ENCODE peak calls at places on chromosomes 11 and 22, in seven cellular contexts. One of them, this sample, is unnamed.

GRCh38 chr11:83456075-83456474 is 169.9 kb upstream of the CCDC90B start:
- DNase-seq in stomach: no peak
- DNase-seq in H1: peak; percentile 68
- DNase-seq in suprapubic skin: no peak
- DNase-seq in sigmoid colon: no peak
- DNase-seq in endothelial cell of umbilical vein: no peak
- DNase-seq in GM23338: peak; percentile 59
- DNase-seq in this sample: no peak

GRCh38 chr11:27427183-27427980 is 45.2 kb downstream of the LGR4 start:
- DNase-seq in sigmoid colon: no peak
- DNase-seq in suprapubic skin: no peak
- DNase-seq in stomach: peak; percentile 43
- DNase-seq in GM23338: peak; percentile 42
- DNase-seq in H1: no peak
- DNase-seq in endothelial cell of umbilical vein: peak; percentile 7
- DNase-seq in this sample: no peak

GRCh38 chr11:123174196-123175183 is 20.6 kb downstream of the CLMP start:
- DNase-seq in endothelial cell of umbilical vein: no peak
- DNase-seq in suprapubic skin: peak; percentile 84
- DNase-seq in sigmoid colon: peak; percentile 93
- DNase-seq in stomach: peak; percentile 39
- DNase-seq in GM23338: peak; percentile 41
- DNase-seq in H1: no peak
- DNase-seq in this sample: no peak

GRCh38 chr22:48279465-48279765 is 1517.0 kb downstream of the TBC1D22A start:
- DNase-seq in H1: no peak
- DNase-seq in suprapubic skin: no peak
- DNase-seq in GM23338: no peak
- DNase-seq in sigmoid colon: no peak
- DNase-seq in endothelial cell of umbilical vein: no peak
- DNase-seq in stomach: no peak
- DNase-seq in this sample: peak; percentile 23

GRCh38 chr22:50694099-50694498 is 21.5 kb downstream of the SHANK3 start:
- DNase-seq in stomach: no peak
- DNase-seq in GM23338: no peak
- DNase-seq in H1: no peak
- DNase-seq in suprapubic skin: no peak
- DNase-seq in endothelial cell of umbilical vein: no peak
- DNase-seq in sigmoid colon: no peak
- DNase-seq in this sample: no peak

GRCh38 chr11:132911186-132911585 is 621.1 kb downstream of the OPCML start:
- DNase-seq in stomach: no peak
- DNase-seq in H1: no peak
- DNase-seq in endothelial cell of umbilical vein: no peak
- DNase-seq in GM23338: no peak
- DNase-seq in sigmoid colon: no peak
- DNase-seq in suprapubic skin: no peak
- DNase-seq in this sample: no peak

GRCh38 chr11:89405629-89406028 is 85.5 kb downstream of the NOX4 start:
- DNase-seq in stomach: no peak
- DNase-seq in endothelial cell of umbilical vein: peak; percentile 59
- DNase-seq in sigmoid colon: no peak
- DNase-seq in suprapubic skin: no peak
- DNase-seq in H1: no peak
- DNase-seq in GM23338: peak; percentile 68
- DNase-seq in this sample: no peak

GRCh38 chr11:128502736-128503135 is 84.6 kb downstream of the ETS1 start:
- DNase-seq in endothelial cell of umbilical vein: peak; percentile 80
- DNase-seq in stomach: no peak
- DNase-seq in H1: no peak
- DNase-seq in suprapubic skin: no peak
- DNase-seq in GM23338: no peak
- DNase-seq in sigmoid colon: no peak
- DNase-seq in this sample: no peak

GRCh38 chr11:73141031-73141308 is 1.1 kb downstream of the FCHSD2 start:
- DNase-seq in GM23338: no peak
- DNase-seq in stomach: no peak
- DNase-seq in H1: no peak
- DNase-seq in endothelial cell of umbilical vein: no peak
- DNase-seq in suprapubic skin: peak; percentile 72
- DNase-seq in sigmoid colon: no peak
- DNase-seq in this sample: no peak

GRCh38 chr22:28032896-28033295 is 113.8 kb upstream of the PITPNB start:
- DNase-seq in endothelial cell of umbilical vein: peak; percentile 17
- DNase-seq in stomach: no peak
- DNase-seq in suprapubic skin: no peak
- DNase-seq in sigmoid colon: no peak
- DNase-seq in GM23338: no peak
- DNase-seq in H1: no peak
- DNase-seq in this sample: no peak

GRCh38 chr11:105489431-105489830 is 120.4 kb upstream of the GRIA4 start:
- DNase-seq in GM23338: no peak
- DNase-seq in H1: no peak
- DNase-seq in sigmoid colon: no peak
- DNase-seq in endothelial cell of umbilical vein: no peak
- DNase-seq in stomach: no peak
- DNase-seq in suprapubic skin: no peak
- DNase-seq in this sample: no peak

GRCh38 chr11:107018902-107019493 is 722 bp upstream of the GUCY1A2 start:
- DNase-seq in suprapubic skin: peak; percentile 68
- DNase-seq in H1: peak; percentile 83
- DNase-seq in sigmoid colon: peak; percentile 66
- DNase-seq in stomach: peak; percentile 52
- DNase-seq in GM23338: peak; percentile 91
- DNase-seq in endothelial cell of umbilical vein: peak; percentile 49
- DNase-seq in this sample: peak; percentile 61

GRCh38 chr11:122756417-122756816 is 81.9 kb upstream of the CRTAM start:
- DNase-seq in stomach: peak; percentile 34
- DNase-seq in suprapubic skin: no peak
- DNase-seq in GM23338: no peak
- DNase-seq in H1: no peak
- DNase-seq in sigmoid colon: peak; percentile 69
- DNase-seq in endothelial cell of umbilical vein: no peak
- DNase-seq in this sample: no peak

GRCh38 chr22:46317646-46318045 is 17.9 kb upstream of the TRMU start:
- DNase-seq in H1: no peak
- DNase-seq in suprapubic skin: no peak
- DNase-seq in stomach: no peak
- DNase-seq in GM23338: no peak
- DNase-seq in sigmoid colon: no peak
- DNase-seq in endothelial cell of umbilical vein: no peak
- DNase-seq in this sample: no peak

GRCh38 chr11:107780775-107781174 is 68.9 kb upstream of the SLN start:
- DNase-seq in stomach: no peak
- DNase-seq in GM23338: no peak
- DNase-seq in suprapubic skin: no peak
- DNase-seq in sigmoid colon: no peak
- DNase-seq in H1: no peak
- DNase-seq in endothelial cell of umbilical vein: peak; percentile 31
- DNase-seq in this sample: no peak

GRCh38 chr11:44555031-44555800 is 10.2 kb upstream of the CD82 start:
- DNase-seq in H1: no peak
- DNase-seq in stomach: no peak
- DNase-seq in sigmoid colon: no peak
- DNase-seq in GM23338: no peak
- DNase-seq in endothelial cell of umbilical vein: no peak
- DNase-seq in suprapubic skin: no peak
- DNase-seq in this sample: no peak

GRCh38 chr22:40586781-40587180 is 49.7 kb downstream of the MRTFA start:
- DNase-seq in suprapubic skin: no peak
- DNase-seq in sigmoid colon: no peak
- DNase-seq in stomach: no peak
- DNase-seq in GM23338: no peak
- DNase-seq in H1: no peak
- DNase-seq in endothelial cell of umbilical vein: no peak
- DNase-seq in this sample: no peak

GRCh38 chr22:43707650-43708049 is 104.5 kb downstream of the EFCAB6 start:
- DNase-seq in suprapubic skin: no peak
- DNase-seq in sigmoid colon: no peak
- DNase-seq in H1: no peak
- DNase-seq in stomach: no peak
- DNase-seq in endothelial cell of umbilical vein: no peak
- DNase-seq in GM23338: no peak
- DNase-seq in this sample: no peak

GRCh38 chr11:103016031-103016430 is 60.5 kb upstream of the MMP13 start:
- DNase-seq in sigmoid colon: no peak
- DNase-seq in H1: no peak
- DNase-seq in GM23338: no peak
- DNase-seq in stomach: no peak
- DNase-seq in suprapubic skin: no peak
- DNase-seq in endothelial cell of umbilical vein: no peak
- DNase-seq in this sample: no peak

GRCh38 chr11:103007521-103007920 is 52.0 kb upstream of the MMP13 start:
- DNase-seq in H1: no peak
- DNase-seq in GM23338: no peak
- DNase-seq in stomach: no peak
- DNase-seq in sigmoid colon: no peak
- DNase-seq in endothelial cell of umbilical vein: no peak
- DNase-seq in suprapubic skin: no peak
- DNase-seq in this sample: no peak

GRCh38 chr11:103013426-103013825 is 57.9 kb upstream of the MMP13 start:
- DNase-seq in GM23338: no peak
- DNase-seq in H1: no peak
- DNase-seq in sigmoid colon: no peak
- DNase-seq in suprapubic skin: no peak
- DNase-seq in stomach: no peak
- DNase-seq in endothelial cell of umbilical vein: no peak
- DNase-seq in this sample: no peak
- H3K27ac ChIP-seq in GM23338: no peak overlapping the region
- H3K27ac ChIP-seq in H1: no peak overlapping the region
- H3K27ac ChIP-seq in sigmoid colon: no peak overlapping the region
- H3K27ac ChIP-seq in suprapubic skin: no peak overlapping the region
- H3K27ac ChIP-seq in stomach: no peak overlapping the region
- H3K27ac ChIP-seq in endothelial cell of umbilical vein: no peak overlapping the region
- H3K27ac ChIP-seq in this sample: no peak overlapping the region

DNA sequence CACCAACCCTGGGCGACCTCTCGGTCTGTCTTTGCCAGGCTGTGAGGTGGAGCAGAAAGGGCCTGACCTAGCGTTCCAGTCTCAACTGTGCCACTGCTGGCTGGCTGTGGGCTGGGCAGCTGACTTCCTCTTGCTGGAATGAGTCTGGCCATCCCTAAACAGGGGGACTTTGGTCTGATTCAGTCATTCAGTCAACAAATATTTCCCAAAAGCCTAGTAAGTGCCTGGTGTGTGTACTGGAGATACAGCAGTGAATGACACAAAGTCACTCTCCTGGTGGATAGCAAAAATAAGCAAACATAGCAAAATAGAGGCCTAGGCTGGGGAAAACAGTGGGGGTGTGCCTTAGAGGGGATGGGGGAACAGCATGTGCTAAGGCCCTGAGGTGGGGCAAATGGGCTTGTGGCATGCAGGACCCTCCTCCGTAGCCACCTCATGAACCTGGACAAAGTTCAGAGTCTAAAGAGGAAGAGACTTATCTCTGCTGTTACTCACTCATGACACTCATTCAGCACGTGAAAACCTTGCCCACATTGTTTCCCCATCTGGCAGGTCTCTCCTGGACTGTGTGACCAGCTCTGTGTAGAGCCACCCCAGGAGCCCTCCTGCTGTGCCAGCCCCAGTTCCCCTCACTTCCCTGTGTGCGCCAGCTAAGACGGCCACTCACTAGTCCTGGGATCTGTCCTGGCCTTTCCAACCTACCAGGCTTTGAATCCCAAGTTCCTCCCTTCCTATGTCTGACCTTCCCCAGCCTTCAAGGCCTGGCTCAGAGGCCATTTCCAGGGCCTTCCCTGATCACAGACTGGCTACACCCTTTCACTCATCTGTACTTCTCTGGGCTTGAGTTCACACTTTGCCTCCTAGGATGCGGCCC is 4.7 kb downstream of the GUCD1 start:
- DNase-seq in suprapubic skin: no peak
- DNase-seq in H1: no peak
- DNase-seq in stomach: peak; percentile 83
- DNase-seq in endothelial cell of umbilical vein: no peak
- DNase-seq in sigmoid colon: no peak
- DNase-seq in GM23338: no peak
- DNase-seq in this sample: no peak
- TF ChIP-seq POLR2AphosphoS5 in suprapubic skin: no peak
- TF ChIP-seq POLR2AphosphoS5 in H1: no peak
- TF ChIP-seq POLR2AphosphoS5 in stomach: peak; percentile 40
- TF ChIP-seq POLR2AphosphoS5 in endothelial cell of umbilical vein: no peak
- TF ChIP-seq POLR2AphosphoS5 in sigmoid colon: no peak
- TF ChIP-seq POLR2AphosphoS5 in GM23338: no peak
- TF ChIP-seq POLR2AphosphoS5 in this sample: no peak

GRCh38 chr11:95361180-95361579 is 130.2 kb upstream of the SESN3 start:
- DNase-seq in H1: no peak
- DNase-seq in endothelial cell of umbilical vein: no peak
- DNase-seq in sigmoid colon: no peak
- DNase-seq in GM23338: no peak
- DNase-seq in suprapubic skin: no peak
- DNase-seq in stomach: no peak
- DNase-seq in this sample: no peak

GRCh38 chr11:95365346-95365745 is 134.3 kb upstream of the SESN3 start:
- DNase-seq in stomach: no peak
- DNase-seq in endothelial cell of umbilical vein: no peak
- DNase-seq in sigmoid colon: no peak
- DNase-seq in GM23338: no peak
- DNase-seq in suprapubic skin: no peak
- DNase-seq in H1: no peak
- DNase-seq in this sample: no peak

GRCh38 chr11:95363189-95363588 is 132.2 kb upstream of the SESN3 start:
- DNase-seq in suprapubic skin: no peak
- DNase-seq in stomach: no peak
- DNase-seq in H1: no peak
- DNase-seq in endothelial cell of umbilical vein: no peak
- DNase-seq in sigmoid colon: no peak
- DNase-seq in GM23338: no peak
- DNase-seq in this sample: no peak

GRCh38 chr11:95364324-95365295 is 133.6 kb upstream of the SESN3 start:
- DNase-seq in endothelial cell of umbilical vein: no peak
- DNase-seq in sigmoid colon: no peak
- DNase-seq in GM23338: no peak
- DNase-seq in suprapubic skin: no peak
- DNase-seq in H1: no peak
- DNase-seq in stomach: no peak
- DNase-seq in this sample: no peak

DNA sequence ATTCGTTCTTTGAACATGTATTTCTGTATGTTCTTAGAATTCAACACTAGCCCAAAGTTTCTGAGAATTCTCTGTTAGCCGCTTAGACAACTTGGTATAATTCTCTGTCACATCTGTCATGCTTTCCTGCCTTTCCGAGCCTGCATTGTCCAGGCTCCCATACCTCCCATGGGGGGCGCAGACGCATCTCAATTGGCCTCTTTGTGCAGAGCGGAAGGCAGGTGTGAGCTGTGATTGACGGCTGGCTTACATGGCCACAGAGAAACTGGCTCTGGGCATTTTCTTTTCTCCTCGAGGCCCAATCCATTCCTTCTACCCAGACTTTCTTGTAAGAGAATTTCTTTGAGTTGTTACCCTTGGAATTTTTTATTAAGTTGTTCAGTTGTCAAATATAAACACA is 132.7 kb upstream of the SESN3 start:
- DNase-seq in H1: no peak
- DNase-seq in suprapubic skin: no peak
- DNase-seq in sigmoid colon: no peak
- DNase-seq in GM23338: peak; percentile 77
- DNase-seq in stomach: no peak
- DNase-seq in endothelial cell of umbilical vein: no peak
- DNase-seq in this sample: no peak
- H3K27ac ChIP-seq in H1: no peak overlapping the region
- H3K27ac ChIP-seq in suprapubic skin: no peak overlapping the region
- H3K27ac ChIP-seq in sigmoid colon: no peak overlapping the region
- H3K27ac ChIP-seq in GM23338: no peak overlapping the region
- H3K27ac ChIP-seq in stomach: no peak overlapping the region
- H3K27ac ChIP-seq in endothelial cell of umbilical vein: no peak overlapping the region
- H3K27ac ChIP-seq in this sample: no peak overlapping the region

GRCh38 chr11:76783901-76784813 is 1.0 kb downstream of the TSKU start:
- DNase-seq in stomach: peak; percentile 56
- DNase-seq in suprapubic skin: peak; percentile 81
- DNase-seq in GM23338: peak; percentile 94
- DNase-seq in endothelial cell of umbilical vein: peak; percentile 84
- DNase-seq in H1: peak; percentile 91
- DNase-seq in sigmoid colon: peak; percentile 81
- DNase-seq in this sample: peak; percentile 50
- TF ChIP-seq POLR2AphosphoS5 in stomach: peak; percentile 39
- TF ChIP-seq POLR2AphosphoS5 in suprapubic skin: peak; percentile 55
- TF ChIP-seq POLR2AphosphoS5 in GM23338: peak; percentile 90
- TF ChIP-seq POLR2AphosphoS5 in endothelial cell of umbilical vein: no peak
- TF ChIP-seq POLR2AphosphoS5 in H1: peak; percentile 5
- TF ChIP-seq POLR2AphosphoS5 in sigmoid colon: peak; percentile 16
- TF ChIP-seq POLR2AphosphoS5 in this sample: no peak

This sample was measured in prostate gland.